ENCODE peak calls at places on chromosomes 11 and 22, in seven cellular contexts. One of them, this sample, is unnamed.

GRCh38 chr22:28441720-28442263 is 237.8 kb downstream of the TTC28 start:
- DNase-seq in SJSA1: no peak
- DNase-seq in left ventricle myocardium inferior: no peak
- DNase-seq in stimulated activated CD4-positive, alpha-beta T cell treated with anti-CD3 and anti-CD28 coated beads, Interleukin-4, amount 100 ng/mL, for 24 hours: no peak
- DNase-seq in NCI-H2081: no peak
- DNase-seq in NT2/D1: no peak
- DNase-seq in stimulated activated CD8-positive, alpha-beta memory T cell treated with anti-CD3 and anti-CD28 coated beads, Interleukin-2, amount 100 ng/mL, for 48 hours: no peak
- DNase-seq in this sample: no peak

GRCh38 chr22:28029201-28029948 is 110.3 kb upstream of the PITPNB start:
- DNase-seq in stimulated activated CD8-positive, alpha-beta memory T cell treated with anti-CD3 and anti-CD28 coated beads, Interleukin-2, amount 100 ng/mL, for 48 hours: no peak
- DNase-seq in stimulated activated CD4-positive, alpha-beta T cell treated with anti-CD3 and anti-CD28 coated beads, Interleukin-4, amount 100 ng/mL, for 24 hours: no peak
- DNase-seq in left ventricle myocardium inferior: peak; percentile 45
- DNase-seq in NT2/D1: no peak
- DNase-seq in NCI-H2081: peak; percentile 96
- DNase-seq in SJSA1: peak; percentile 38
- DNase-seq in this sample: peak; percentile 63

GRCh38 chr11:115194798-115195101 is 309.5 kb downstream of the CADM1 start:
- DNase-seq in stimulated activated CD8-positive, alpha-beta memory T cell treated with anti-CD3 and anti-CD28 coated beads, Interleukin-2, amount 100 ng/mL, for 48 hours: no peak
- DNase-seq in NCI-H2081: no peak
- DNase-seq in NT2/D1: no peak
- DNase-seq in stimulated activated CD4-positive, alpha-beta T cell treated with anti-CD3 and anti-CD28 coated beads, Interleukin-4, amount 100 ng/mL, for 24 hours: peak; percentile 4
- DNase-seq in left ventricle myocardium inferior: no peak
- DNase-seq in SJSA1: no peak
- DNase-seq in this sample: no peak

GRCh38 chr22:48868554-48868953 is 959.1 kb downstream of the BRD1 start:
- DNase-seq in stimulated activated CD8-positive, alpha-beta memory T cell treated with anti-CD3 and anti-CD28 coated beads, Interleukin-2, amount 100 ng/mL, for 48 hours: no peak
- DNase-seq in NT2/D1: no peak
- DNase-seq in NCI-H2081: no peak
- DNase-seq in left ventricle myocardium inferior: peak; percentile 7
- DNase-seq in SJSA1: no peak
- DNase-seq in stimulated activated CD4-positive, alpha-beta T cell treated with anti-CD3 and anti-CD28 coated beads, Interleukin-4, amount 100 ng/mL, for 24 hours: no peak
- DNase-seq in this sample: no peak

GRCh38 chr11:5933116-5933515 is 8.9 kb upstream of the OR56A3 start:
- DNase-seq in left ventricle myocardium inferior: no peak
- DNase-seq in stimulated activated CD4-positive, alpha-beta T cell treated with anti-CD3 and anti-CD28 coated beads, Interleukin-4, amount 100 ng/mL, for 24 hours: no peak
- DNase-seq in SJSA1: no peak
- DNase-seq in NT2/D1: no peak
- DNase-seq in NCI-H2081: no peak
- DNase-seq in stimulated activated CD8-positive, alpha-beta memory T cell treated with anti-CD3 and anti-CD28 coated beads, Interleukin-2, amount 100 ng/mL, for 48 hours: no peak
- DNase-seq in this sample: no peak

GRCh38 chr11:110524227-110524626 is 94.5 kb downstream of the FDX1 start:
- DNase-seq in stimulated activated CD8-positive, alpha-beta memory T cell treated with anti-CD3 and anti-CD28 coated beads, Interleukin-2, amount 100 ng/mL, for 48 hours: no peak
- DNase-seq in left ventricle myocardium inferior: no peak
- DNase-seq in SJSA1: no peak
- DNase-seq in NT2/D1: no peak
- DNase-seq in NCI-H2081: no peak
- DNase-seq in stimulated activated CD4-positive, alpha-beta T cell treated with anti-CD3 and anti-CD28 coated beads, Interleukin-4, amount 100 ng/mL, for 24 hours: no peak
- DNase-seq in this sample: no peak

GRCh38 chr22:35323305-35323704 is 23.6 kb downstream of the TOM1 start:
- DNase-seq in SJSA1: no peak
- DNase-seq in left ventricle myocardium inferior: no peak
- DNase-seq in NCI-H2081: no peak
- DNase-seq in NT2/D1: no peak
- DNase-seq in stimulated activated CD4-positive, alpha-beta T cell treated with anti-CD3 and anti-CD28 coated beads, Interleukin-4, amount 100 ng/mL, for 24 hours: no peak
- DNase-seq in stimulated activated CD8-positive, alpha-beta memory T cell treated with anti-CD3 and anti-CD28 coated beads, Interleukin-2, amount 100 ng/mL, for 48 hours: no peak
- DNase-seq in this sample: no peak

GRCh38 chr22:23754980-23755636 is 883 bp upstream of the VPREB3 start:
- DNase-seq in left ventricle myocardium inferior: no peak
- DNase-seq in SJSA1: no peak
- DNase-seq in stimulated activated CD4-positive, alpha-beta T cell treated with anti-CD3 and anti-CD28 coated beads, Interleukin-4, amount 100 ng/mL, for 24 hours: no peak
- DNase-seq in NT2/D1: no peak
- DNase-seq in NCI-H2081: peak; percentile 64
- DNase-seq in stimulated activated CD8-positive, alpha-beta memory T cell treated with anti-CD3 and anti-CD28 coated beads, Interleukin-2, amount 100 ng/mL, for 48 hours: no peak
- DNase-seq in this sample: no peak

GRCh38 chr22:26853495-26853894 is 196.1 kb downstream of the MIAT start:
- DNase-seq in stimulated activated CD4-positive, alpha-beta T cell treated with anti-CD3 and anti-CD28 coated beads, Interleukin-4, amount 100 ng/mL, for 24 hours: no peak
- DNase-seq in NCI-H2081: no peak
- DNase-seq in NT2/D1: no peak
- DNase-seq in SJSA1: no peak
- DNase-seq in left ventricle myocardium inferior: no peak
- DNase-seq in stimulated activated CD8-positive, alpha-beta memory T cell treated with anti-CD3 and anti-CD28 coated beads, Interleukin-2, amount 100 ng/mL, for 48 hours: no peak
- DNase-seq in this sample: no peak

GRCh38 chr11:62508336-62509058 is 38.1 kb downstream of the AHNAK start:
- DNase-seq in NT2/D1: no peak
- DNase-seq in stimulated activated CD8-positive, alpha-beta memory T cell treated with anti-CD3 and anti-CD28 coated beads, Interleukin-2, amount 100 ng/mL, for 48 hours: no peak
- DNase-seq in stimulated activated CD4-positive, alpha-beta T cell treated with anti-CD3 and anti-CD28 coated beads, Interleukin-4, amount 100 ng/mL, for 24 hours: no peak
- DNase-seq in NCI-H2081: peak; percentile 31
- DNase-seq in left ventricle myocardium inferior: peak; percentile 84
- DNase-seq in SJSA1: peak; percentile 95
- DNase-seq in this sample: no peak

GRCh38 chr11:65274734-65275682 is 13.2 kb downstream of the POLA2 start:
- DNase-seq in NT2/D1: no peak
- DNase-seq in stimulated activated CD4-positive, alpha-beta T cell treated with anti-CD3 and anti-CD28 coated beads, Interleukin-4, amount 100 ng/mL, for 24 hours: peak; percentile 16
- DNase-seq in stimulated activated CD8-positive, alpha-beta memory T cell treated with anti-CD3 and anti-CD28 coated beads, Interleukin-2, amount 100 ng/mL, for 48 hours: no peak
- DNase-seq in SJSA1: peak; percentile 95
- DNase-seq in NCI-H2081: peak; percentile 56
- DNase-seq in left ventricle myocardium inferior: peak; percentile 60
- DNase-seq in this sample: no peak

GRCh38 chr11:14342906-14343305 is 16.1 kb downstream of the RRAS2 start:
- DNase-seq in NCI-H2081: no peak
- DNase-seq in SJSA1: no peak
- DNase-seq in NT2/D1: no peak
- DNase-seq in stimulated activated CD8-positive, alpha-beta memory T cell treated with anti-CD3 and anti-CD28 coated beads, Interleukin-2, amount 100 ng/mL, for 48 hours: no peak
- DNase-seq in stimulated activated CD4-positive, alpha-beta T cell treated with anti-CD3 and anti-CD28 coated beads, Interleukin-4, amount 100 ng/mL, for 24 hours: no peak
- DNase-seq in left ventricle myocardium inferior: no peak
- DNase-seq in this sample: no peak

GRCh38 chr22:37747090-37747714 is 50.4 kb downstream of the TRIOBP start:
- DNase-seq in NCI-H2081: no peak
- DNase-seq in stimulated activated CD8-positive, alpha-beta memory T cell treated with anti-CD3 and anti-CD28 coated beads, Interleukin-2, amount 100 ng/mL, for 48 hours: no peak
- DNase-seq in SJSA1: peak; percentile 83
- DNase-seq in stimulated activated CD4-positive, alpha-beta T cell treated with anti-CD3 and anti-CD28 coated beads, Interleukin-4, amount 100 ng/mL, for 24 hours: no peak
- DNase-seq in left ventricle myocardium inferior: peak; percentile 54
- DNase-seq in NT2/D1: no peak
- DNase-seq in this sample: no peak

GRCh38 chr11:65377036-65377435 is 5.4 kb downstream of the SLC25A45 start:
- DNase-seq in stimulated activated CD8-positive, alpha-beta memory T cell treated with anti-CD3 and anti-CD28 coated beads, Interleukin-2, amount 100 ng/mL, for 48 hours: no peak
- DNase-seq in NCI-H2081: no peak
- DNase-seq in NT2/D1: no peak
- DNase-seq in stimulated activated CD4-positive, alpha-beta T cell treated with anti-CD3 and anti-CD28 coated beads, Interleukin-4, amount 100 ng/mL, for 24 hours: no peak
- DNase-seq in SJSA1: no peak
- DNase-seq in left ventricle myocardium inferior: no peak
- DNase-seq in this sample: no peak

GRCh38 chr11:46404476-46405017 is 13.0 kb upstream of the CHRM4 start:
- DNase-seq in stimulated activated CD8-positive, alpha-beta memory T cell treated with anti-CD3 and anti-CD28 coated beads, Interleukin-2, amount 100 ng/mL, for 48 hours: no peak
- DNase-seq in left ventricle myocardium inferior: no peak
- DNase-seq in stimulated activated CD4-positive, alpha-beta T cell treated with anti-CD3 and anti-CD28 coated beads, Interleukin-4, amount 100 ng/mL, for 24 hours: no peak
- DNase-seq in SJSA1: no peak
- DNase-seq in NT2/D1: no peak
- DNase-seq in NCI-H2081: no peak
- DNase-seq in this sample: no peak

GRCh38 chr11:33618363-33618735 is 82.3 kb downstream of the C11orf91 start:
- DNase-seq in left ventricle myocardium inferior: no peak
- DNase-seq in NCI-H2081: no peak
- DNase-seq in NT2/D1: no peak
- DNase-seq in stimulated activated CD8-positive, alpha-beta memory T cell treated with anti-CD3 and anti-CD28 coated beads, Interleukin-2, amount 100 ng/mL, for 48 hours: no peak
- DNase-seq in stimulated activated CD4-positive, alpha-beta T cell treated with anti-CD3 and anti-CD28 coated beads, Interleukin-4, amount 100 ng/mL, for 24 hours: no peak
- DNase-seq in SJSA1: no peak
- DNase-seq in this sample: no peak

GRCh38 chr11:73956876-73957653 is 6.2 kb downstream of the DNAJB13 start:
- DNase-seq in left ventricle myocardium inferior: no peak
- DNase-seq in NCI-H2081: no peak
- DNase-seq in SJSA1: no peak
- DNase-seq in NT2/D1: no peak
- DNase-seq in stimulated activated CD8-positive, alpha-beta memory T cell treated with anti-CD3 and anti-CD28 coated beads, Interleukin-2, amount 100 ng/mL, for 48 hours: no peak
- DNase-seq in stimulated activated CD4-positive, alpha-beta T cell treated with anti-CD3 and anti-CD28 coated beads, Interleukin-4, amount 100 ng/mL, for 24 hours: no peak
- DNase-seq in this sample: no peak

GRCh38 chr11:77734890-77735289 is 85.6 kb downstream of the RSF1 start:
- DNase-seq in stimulated activated CD4-positive, alpha-beta T cell treated with anti-CD3 and anti-CD28 coated beads, Interleukin-4, amount 100 ng/mL, for 24 hours: no peak
- DNase-seq in NT2/D1: no peak
- DNase-seq in NCI-H2081: no peak
- DNase-seq in SJSA1: no peak
- DNase-seq in left ventricle myocardium inferior: no peak
- DNase-seq in stimulated activated CD8-positive, alpha-beta memory T cell treated with anti-CD3 and anti-CD28 coated beads, Interleukin-2, amount 100 ng/mL, for 48 hours: no peak
- DNase-seq in this sample: no peak